ENCODE peak calls at places on chromosomes 16 and 17, in four cellular contexts. W is HAP-1; A is heart left ventricle; Q is CD8-positive, alpha-beta T cell. D is an unnamed sample. For H3K27me3, the result is how much of the 10 kb centered on the place peaks cover.

GRCh38 chr17:11238710-11239109 is 2.3 kb upstream of the SHISA6 start:
- DNase-seq in W (no peak), A (no peak), Q (no peak), D (no peak)

GRCh38 chr17:6102615-6103014 is 32.4 kb downstream of the WSCD1 start:
- DNase-seq in W (no peak), A (no peak), Q (no peak), D (no peak)

GRCh38 chr17:63698886-63699637 is 863 bp downstream of the LIMD2 start:
- DNase-seq in W (peak), A (peak), Q (peak), D (peak)

GRCh38 chr17:10058924-10059683 is 139.3 kb downstream of the GAS7 start:
- DNase-seq in W (no peak), A (peak), Q (no peak), D (no peak)

GRCh38 chr16:84498859-84499620 is 5.4 kb downstream of the MEAK7 start:
- DNase-seq in W (no peak), A (no peak), Q (no peak), D (no peak)

GRCh38 chr17:29331330-29331729 is 37.4 kb upstream of the NUFIP2 start:
- DNase-seq in W (no peak), A (no peak), Q (no peak), D (no peak)

GRCh38 chr16:12120331-12120981 is 143.9 kb downstream of the SNX29 start:
- DNase-seq in W (peak), A (peak), Q (no peak), D (peak)

GRCh38 chr17:68489919-68490318 is 22.3 kb upstream of the PRKAR1A start:
- DNase-seq in W (no peak), A (no peak), Q (no peak), D (no peak)

GRCh38 chr17:19727466-19728113 is 11.2 kb upstream of the SLC47A2 start:
- DNase-seq in W (no peak), A (peak), Q (no peak), D (peak)

GRCh38 chr17:77882481-77883212 is 75.9 kb upstream of the TNRC6C start:
- DNase-seq in W (no peak), A (peak), Q (peak), D (peak)

GRCh38 chr17:81667754-81668153 is 1.2 kb downstream of the CCDC137 start:
- DNase-seq in W (peak), A (no peak), Q (no peak), D (no peak)

GRCh38 chr16:66416136-66416535 is 11.0 kb upstream of the BEAN1 start:
- DNase-seq in W (no peak), A (no peak), Q (no peak), D (no peak)

GRCh38 chr17:2423271-2423670 is 22.4 kb upstream of the MNT start:
- DNase-seq in W (no peak), A (no peak), Q (no peak), D (no peak)

GRCh38 chr17:64074704-64075484 is 54.5 kb upstream of the ICAM2 start:
- DNase-seq in W (no peak), A (no peak), Q (no peak), D (peak)

GRCh38 chr17:6455321-6455705 is 11.1 kb downstream of the PIMREG start:
- DNase-seq in W (peak), A (peak), Q (no peak), D (peak)

GRCh38 chr16:56985288-56985961 is 3.9 kb upstream of the NLRC5 start:
- DNase-seq in W (peak), A (peak), Q (no peak), D (peak)

GRCh38 chr16:77376358-77376757 is 58.5 kb downstream of the ADAMTS18 start:
- DNase-seq in W (no peak), A (no peak), Q (no peak), D (no peak)

GRCh38 chr16:52547834-52548215 is 882 bp upstream of the TOX3 start:
- DNase-seq in W (no peak), A (no peak), Q (no peak), D (no peak)
- H3K27me3 ChIP-seq in W (under half), A (under half), Q (under half), D (under half)

DNA sequence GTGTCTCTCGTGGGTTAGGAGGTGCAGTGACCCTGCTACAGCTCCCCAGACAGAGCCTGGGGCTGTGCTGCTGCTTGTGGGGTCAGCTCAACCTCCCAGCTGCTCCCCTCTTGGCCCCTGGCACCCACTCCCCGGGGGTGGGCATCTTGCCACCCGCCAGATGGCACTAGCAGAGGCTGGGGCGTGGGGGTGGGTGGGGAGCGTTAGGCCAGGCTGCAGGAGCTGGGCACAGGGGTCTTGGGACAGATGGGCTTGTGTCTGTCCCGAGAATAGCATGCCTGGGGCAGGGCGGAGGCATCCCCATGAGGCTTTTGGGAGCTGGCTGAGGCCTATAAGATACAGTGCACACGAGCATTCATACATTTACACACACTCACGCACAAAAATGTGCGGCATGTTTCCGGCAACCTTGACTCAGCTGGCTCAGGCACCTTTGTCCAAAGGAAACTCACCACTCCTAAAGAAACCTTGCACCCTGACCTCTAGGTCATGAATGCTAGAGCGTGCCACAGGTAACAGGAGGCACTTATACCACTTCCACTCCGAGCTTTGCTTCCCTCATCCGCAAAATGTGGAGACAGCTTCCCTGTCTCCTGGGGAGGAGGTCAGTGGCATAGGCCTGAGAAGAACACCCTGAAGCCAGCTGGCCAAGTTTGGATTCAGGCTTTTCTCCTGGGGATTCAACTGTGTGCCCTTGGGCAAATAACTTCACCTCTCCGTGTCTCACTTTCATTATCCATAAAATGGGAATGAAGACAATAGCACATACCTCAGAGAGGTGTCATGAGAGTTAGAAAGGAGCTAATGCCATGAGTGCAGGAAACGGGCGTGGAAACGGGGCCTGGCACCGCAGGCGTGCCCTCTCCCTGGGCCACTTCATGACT is 78.9 kb upstream of the LHX1 start:
- DNase-seq in W (no peak), A (no peak), Q (no peak), D (no peak)
- H3K27me3 ChIP-seq in W (under half), A (under half), Q (under half), D (under half)

GRCh38 chr17:32269377-32269776 is 3.7 kb downstream of the RHBDL3 start:
- DNase-seq in W (no peak), A (peak), Q (no peak), D (no peak)
- H3K27me3 ChIP-seq in W (half or more), A (under half), Q (under half), D (under half)

GRCh38 chr17:47785538-47786123 is 36.0 kb downstream of the OSBPL7 start:
- DNase-seq in W (peak), A (no peak), Q (no peak), D (peak)

GRCh38 chr17:47776330-47777197 is 43.5 kb downstream of the TBX21 start:
- DNase-seq in W (peak), A (no peak), Q (no peak), D (peak)

GRCh38 chr17:47778184-47778635 is 43.4 kb downstream of the OSBPL7 start:
- DNase-seq in W (no peak), A (no peak), Q (no peak), D (no peak)

GRCh38 chr17:47781397-47781796 is 40.2 kb downstream of the OSBPL7 start:
- DNase-seq in W (no peak), A (no peak), Q (no peak), D (no peak)
- H3K27me3 ChIP-seq in W (under half), A (under half), Q (under half), D (under half)

GRCh38 chr16:3030872-3031212 is 5.9 kb downstream of the BICDL2 start:
- DNase-seq in W (no peak), A (no peak), Q (no peak), D (no peak)

GRCh38 chr16:3027983-3028715 is 4.3 kb downstream of the THOC6 start:
- DNase-seq in W (peak), A (peak), Q (peak), D (peak)

GRCh38 chr16:3028716-3029319 is 5.0 kb downstream of the THOC6 start:
- DNase-seq in W (no peak), A (no peak), Q (no peak), D (no peak)

GRCh38 chr16:3030128-3030871 is 6.4 kb downstream of the BICDL2 start:
- DNase-seq in W (no peak), A (no peak), Q (no peak), D (no peak)

DNA sequence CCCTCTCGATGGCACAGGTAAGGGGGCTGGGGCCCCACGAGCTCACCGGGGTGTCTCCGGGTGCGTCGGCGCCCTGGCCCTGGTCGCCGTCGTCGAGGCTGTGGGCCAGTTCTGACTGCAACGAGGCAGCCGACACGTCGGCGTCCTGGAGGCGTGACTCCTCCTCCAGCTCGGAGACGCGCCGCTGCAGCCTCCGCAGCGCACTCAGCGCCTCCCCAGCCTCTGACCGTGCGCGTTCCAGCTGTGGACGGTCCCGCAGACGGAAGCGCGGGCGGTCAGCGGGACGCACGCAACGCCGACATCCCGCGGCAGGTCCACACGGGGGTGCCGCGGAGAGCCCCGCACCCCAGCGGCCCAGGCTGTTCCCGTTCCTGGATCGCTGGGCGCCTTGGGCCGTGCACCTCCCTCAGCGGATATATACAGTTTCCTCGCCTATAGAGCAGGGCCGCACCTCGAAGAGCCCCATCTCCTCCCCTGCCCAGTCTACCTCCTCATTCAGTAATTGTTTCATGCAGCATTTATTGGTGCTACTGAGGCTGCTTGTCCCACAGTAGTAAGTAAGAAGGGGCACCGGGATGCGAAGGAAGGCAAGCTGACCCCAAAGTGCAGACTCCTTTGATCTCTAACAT is 5.8 kb downstream of the THOC6 start:
- DNase-seq in W (peak), A (no peak), Q (no peak), D (no peak)
- H3K27me3 ChIP-seq in W (half or more), A (under half), Q (under half), D (under half)

GRCh38 chr17:43545383-43545632 is 832 bp downstream of the ETV4 start:
- DNase-seq in W (no peak), A (no peak), Q (no peak), D (peak)
- H3K27me3 ChIP-seq in W (under half), A (under half), Q (under half), D (under half)

DNA sequence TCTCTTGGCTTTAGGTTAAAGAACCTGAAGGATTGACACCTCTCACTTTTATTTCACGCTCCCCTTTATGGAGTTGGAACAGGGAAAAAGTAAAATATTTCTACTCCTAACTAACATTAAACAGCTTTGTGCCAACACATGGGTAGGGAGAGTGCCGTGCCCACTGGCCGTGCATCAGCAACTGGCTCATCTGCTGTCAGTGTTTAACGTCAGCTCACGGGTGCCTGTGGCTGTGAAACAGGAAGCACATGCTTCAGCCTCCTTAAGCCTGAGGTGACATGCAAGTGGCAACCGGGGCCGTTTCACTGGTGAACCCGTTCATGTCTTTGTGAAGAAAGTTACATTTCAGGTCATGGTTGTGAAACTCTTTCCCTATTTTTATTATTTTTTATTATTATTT is 3.1 kb downstream of the SPG7 start:
- DNase-seq in W (no peak), A (no peak), Q (no peak), D (no peak)
- H3K27me3 ChIP-seq in W (under half), A (under half), Q (under half), D (under half)

DNA sequence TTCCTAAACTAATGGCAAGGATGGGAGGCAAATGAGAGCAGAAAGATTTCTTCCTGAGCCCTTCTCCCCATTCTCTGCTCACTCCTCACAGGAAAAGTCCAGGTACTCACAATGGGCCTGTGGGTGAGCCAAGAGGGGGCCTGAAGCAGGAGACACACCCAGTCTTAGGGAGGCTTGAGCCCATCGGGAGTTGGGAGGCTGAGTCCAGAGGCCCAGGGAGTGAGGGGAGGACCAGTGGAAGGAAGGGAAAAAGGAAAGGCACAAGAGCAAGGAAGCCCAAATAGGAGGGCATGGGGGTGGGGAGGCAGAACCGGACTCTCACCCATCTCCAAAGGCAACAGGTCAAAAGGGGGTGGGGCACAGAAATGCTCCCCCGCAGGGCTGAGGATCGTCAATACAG is 68.1 kb upstream of the CNEP1R1 start:
- DNase-seq in W (no peak), A (no peak), Q (no peak), D (no peak)
- H3K27me3 ChIP-seq in W (under half), A (under half), Q (under half), D (under half)